ENCODE peak calls at places on chromosomes 12 and 14, in six cellular contexts. B is choroid plexus epithelial cell, R is PC-3, G is Peyer's patch, F is breast epithelium, K is RWPE2. U is an unnamed sample.

GRCh38 chr14:58637040-58637390 is 747 bp upstream of the DACT1 start:
- DNase-seq in B (peak; percentile 90), R (peak; percentile 82), G (no peak), F (no peak), K (no peak), U (no peak)

GRCh38 chr12:6919588-6919987 is 5.2 kb downstream of the ENO2 start:
- DNase-seq in B (no peak), R (no peak), G (no peak), F (no peak), K (no peak), U (no peak)

GRCh38 chr12:33182485-33182884 is 257.1 kb downstream of the SYT10 start:
- DNase-seq in B (no peak), R (no peak), G (no peak), F (no peak), K (no peak), U (no peak)

GRCh38 chr14:36221097-36221496 is 44.6 kb upstream of the PTCSC3 start:
- DNase-seq in B (no peak), R (no peak), G (no peak), F (no peak), K (no peak), U (no peak)

GRCh38 chr12:92408072-92408900 is 262.6 kb upstream of the BTG1 start:
- DNase-seq in B (peak; percentile 12), R (peak; percentile 76), G (no peak), F (no peak), K (no peak), U (peak; percentile 33)

GRCh38 chr12:56087220-56087619 is 7.3 kb downstream of the ERBB3 start:
- DNase-seq in B (no peak), R (peak; percentile 11), G (peak; percentile 84), F (peak; percentile 91), K (no peak), U (peak; percentile 90)

GRCh38 chr14:71621966-71622365 is 310.3 kb upstream of the RGS6 start:
- DNase-seq in B (no peak), R (no peak), G (no peak), F (no peak), K (no peak), U (no peak)

GRCh38 chr12:71460850-71461609 is 21.4 kb downstream of the LGR5 start:
- DNase-seq in B (no peak), R (no peak), G (no peak), F (no peak), K (no peak), U (no peak)

GRCh38 chr12:24960222-24960855 is 11.4 kb upstream of the BCAT1 start:
- DNase-seq in B (peak; percentile 81), R (peak; percentile 49), G (no peak), F (no peak), K (no peak), U (no peak)

GRCh38 chr12:92074889-92075288 is 70.8 kb downstream of the BTG1 start:
- DNase-seq in B (no peak), R (no peak), G (no peak), F (no peak), K (no peak), U (no peak)

GRCh38 chr14:102732924-102733323 is 44.3 kb upstream of the TRAF3 start:
- DNase-seq in B (no peak), R (no peak), G (no peak), F (no peak), K (no peak), U (no peak)

GRCh38 chr12:6927999-6928702 is 392 bp downstream of the ATN1 start:
- DNase-seq in B (no peak), R (no peak), G (peak; percentile 60), F (no peak), K (no peak), U (no peak)

GRCh38 chr14:93073366-93073722 is 42.4 kb downstream of the ITPK1 start:
- DNase-seq in B (no peak), R (no peak), G (no peak), F (no peak), K (no peak), U (no peak)

GRCh38 chr12:124693356-124693755 is 125.9 kb upstream of the NCOR2 start:
- DNase-seq in B (no peak), R (no peak), G (no peak), F (no peak), K (no peak), U (no peak)

GRCh38 chr12:75526655-75527511 is 15.5 kb upstream of the KRR1 start:
- DNase-seq in B (peak; percentile 81), R (peak; percentile 75), G (no peak), F (no peak), K (no peak), U (no peak)

GRCh38 chr12:108185002-108185401 is 55.9 kb downstream of the WSCD2 start:
- DNase-seq in B (no peak), R (no peak), G (no peak), F (no peak), K (no peak), U (no peak)

GRCh38 chr12:15276088-15276698 is 46.1 kb upstream of the PTPRO start:
- DNase-seq in B (peak; percentile 62), R (peak; percentile 70), G (no peak), F (no peak), K (no peak), U (peak; percentile 59)

GRCh38 chr14:59253527-59253926 is 65.1 kb downstream of the DAAM1 start:
- DNase-seq in B (no peak), R (no peak), G (no peak), F (no peak), K (no peak), U (no peak)

GRCh38 chr12:53791735-53792326 is 40.1 kb upstream of the CISTR start:
- DNase-seq in B (no peak), R (peak; percentile 37), G (no peak), F (no peak), K (no peak), U (peak; percentile 26)

GRCh38 chr12:121804417-121805111 is 755 bp downstream of the SETD1B start:
- DNase-seq in B (no peak), R (peak; percentile 22), G (peak; percentile 73), F (no peak), K (peak; percentile 60), U (peak; percentile 74)

GRCh38 chr12:49881400-49882247 is 22.1 kb downstream of the FAIM2 start:
- DNase-seq in B (no peak), R (no peak), G (no peak), F (no peak), K (no peak), U (no peak)

DNA sequence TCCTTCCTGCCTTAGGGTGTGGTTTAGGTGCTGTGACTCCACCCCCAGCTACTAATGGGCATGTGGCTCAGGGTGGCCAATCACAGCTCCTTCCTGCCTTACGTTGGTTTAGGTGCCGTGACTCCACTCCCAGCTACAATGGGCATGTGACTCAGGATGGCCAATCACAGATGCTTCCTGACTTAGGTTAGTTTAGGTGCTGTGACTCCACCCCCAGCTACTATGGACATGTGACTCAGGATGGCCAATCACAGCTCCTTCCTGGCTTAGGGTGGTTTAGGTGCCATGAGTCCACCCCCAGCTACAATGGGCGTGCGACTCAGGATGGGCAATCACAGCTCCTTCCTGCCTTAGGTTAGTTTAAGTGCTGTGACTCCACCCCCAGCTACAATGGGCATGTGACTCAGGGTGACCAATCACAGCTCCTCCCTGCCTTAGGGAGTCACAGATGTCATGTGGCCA is 163.9 kb downstream of the TBX5 start:
- DNase-seq in B (no peak), R (peak; percentile 2), G (no peak), F (no peak), K (no peak), U (no peak)
- H3K4me3 ChIP-seq in B (no peak overlapping the region), R (no peak overlapping the region), G (no peak overlapping the region), F (no peak overlapping the region), K (no peak overlapping the region), U (no peak overlapping the region)

DNA sequence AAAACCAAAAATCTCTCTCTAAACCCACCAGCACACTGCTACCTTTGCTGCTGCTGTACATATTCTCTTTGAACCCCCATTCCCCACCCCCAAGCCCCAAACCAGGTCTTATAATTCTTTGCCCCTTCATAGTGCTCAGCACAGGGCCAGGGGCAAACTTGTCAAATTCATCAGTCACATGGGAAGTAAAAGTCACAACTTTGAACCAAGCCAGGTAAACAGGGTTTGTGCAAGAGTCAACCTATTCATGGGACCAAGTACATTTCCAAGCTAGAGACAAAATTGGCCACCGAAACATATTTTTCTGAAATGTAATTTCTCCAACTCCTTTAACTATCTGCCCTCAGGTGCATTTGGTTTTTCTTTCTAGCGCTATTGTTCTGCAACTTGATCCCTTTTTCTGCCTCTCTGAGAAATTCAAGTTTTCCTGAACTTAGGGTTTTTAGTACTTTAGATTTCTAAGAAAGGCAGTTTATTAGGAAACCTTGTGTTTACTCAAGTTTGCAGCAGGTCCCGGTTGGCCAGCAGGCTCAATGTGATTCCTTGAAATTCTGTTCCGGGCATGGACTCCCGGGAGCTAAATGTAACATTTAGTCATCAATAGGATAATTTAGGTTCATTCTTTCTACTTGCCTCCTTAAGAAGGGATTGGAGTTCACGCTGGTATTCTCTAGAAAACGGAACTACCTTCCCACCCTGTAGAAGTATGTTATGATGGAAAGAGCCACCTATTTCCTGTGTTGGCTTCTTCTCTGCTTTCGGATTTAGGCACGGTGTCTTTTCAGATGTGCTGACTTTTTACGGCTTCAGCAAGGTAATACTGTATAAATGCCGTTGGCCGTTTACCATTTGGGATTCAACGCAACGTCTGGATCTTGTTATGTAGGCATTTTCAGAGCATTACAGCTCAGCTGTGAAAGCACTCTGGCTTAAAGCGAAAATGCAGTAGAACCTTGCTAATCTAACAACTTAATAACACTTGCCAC is 230.3 kb downstream of the EFCAB11 start:
- DNase-seq in B (peak; percentile 22), R (no peak), G (no peak), F (no peak), K (no peak), U (no peak)
- H3K4me3 ChIP-seq in B (peak overlapping the region; percentile 40), R (no peak overlapping the region), G (no peak overlapping the region), F (peak overlapping the region; percentile 38), K (no peak overlapping the region), U (no peak overlapping the region)

DNA sequence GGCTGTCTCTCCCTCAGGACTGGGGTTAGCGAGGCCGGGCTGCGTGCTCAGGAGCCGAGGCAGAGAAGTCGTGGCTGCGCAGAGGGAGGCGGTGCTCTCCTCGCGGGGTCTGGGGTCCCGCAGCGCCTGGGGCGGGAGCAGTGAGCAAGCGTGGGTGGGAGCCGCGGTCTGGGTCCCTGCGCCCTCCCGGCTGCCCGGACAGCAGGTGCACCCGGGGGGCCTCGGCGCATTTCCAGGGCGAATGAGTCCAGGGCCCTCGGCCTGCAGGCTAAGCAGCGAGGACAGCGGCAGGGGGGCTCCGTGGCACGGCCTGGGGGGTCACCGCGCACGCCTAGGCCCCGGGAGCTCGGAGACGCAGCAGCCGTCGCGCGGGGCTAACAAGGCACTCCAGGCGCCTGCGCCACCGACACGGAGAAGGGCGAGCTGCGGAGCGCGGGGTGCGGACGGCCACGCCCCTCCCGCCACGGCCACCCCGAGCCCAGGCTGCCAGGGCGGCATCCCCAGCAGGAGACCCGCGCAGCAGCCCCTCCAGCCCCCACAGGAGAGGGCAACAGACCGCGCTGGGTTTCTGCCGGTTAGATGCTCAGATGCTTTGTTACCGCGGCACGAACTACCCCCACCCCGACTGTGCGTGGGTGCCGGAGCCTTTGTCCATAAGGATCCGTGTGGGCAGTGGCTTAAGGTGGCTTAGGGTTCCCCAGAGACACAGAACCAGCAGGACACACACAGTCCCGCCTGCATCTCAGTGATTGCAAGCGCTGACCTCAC is 117.7 kb upstream of the C14orf180 start:
- DNase-seq in B (no peak), R (no peak), G (no peak), F (no peak), K (no peak), U (no peak)
- H3K4me3 ChIP-seq in B (no peak overlapping the region), R (no peak overlapping the region), G (peak overlapping the region; percentile 3), F (peak overlapping the region; percentile 35), K (no peak overlapping the region), U (no peak overlapping the region)

DNA sequence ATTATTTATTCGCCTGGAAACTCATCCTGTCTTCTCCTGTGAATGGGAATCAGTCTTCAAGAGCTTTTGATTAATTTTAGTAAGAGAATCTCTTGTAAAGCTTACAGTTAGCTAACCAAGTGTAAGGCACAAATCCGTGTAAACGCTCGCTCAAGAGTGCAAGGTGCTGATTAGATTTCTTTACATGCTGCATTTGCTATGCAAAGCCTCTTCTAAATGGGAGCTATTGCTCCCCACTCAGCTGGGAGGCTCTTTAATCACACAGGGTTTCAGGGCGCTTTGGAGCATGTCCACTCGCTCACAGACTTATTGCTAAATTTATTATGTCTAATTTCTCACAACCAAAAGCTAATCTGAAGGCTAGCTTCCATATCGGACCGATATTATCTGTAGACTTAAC is 5.0 kb downstream of the FLRT2 start:
- DNase-seq in B (peak; percentile 44), R (no peak), G (no peak), F (no peak), K (no peak), U (no peak)
- H3K4me3 ChIP-seq in B (peak overlapping the region; percentile 84), R (no peak overlapping the region), G (no peak overlapping the region), F (peak overlapping the region; percentile 66), K (peak overlapping the region; percentile 58), U (no peak overlapping the region)